ENCODE peak calls at places on chromosomes 11 and 22, in eight cellular contexts. G is prostate gland, R is right cardiac atrium, N is Caco-2, S is kidney, O is astrocyte of the spinal cord, P is spleen, D is GM12865. U is an unnamed sample.

GRCh38 chr22:27554841-27555456 is 246.6 kb downstream of the MN1 start:
- DNase-seq in G (no peak), R (no peak), N (no peak), S (no peak), O (no peak), P (no peak), D (no peak), U (peak)

GRCh38 chr11:122863704-122864326 is 18.7 kb upstream of the JHY start:
- DNase-seq in G (no peak), R (no peak), N (peak), S (no peak), O (peak), P (no peak), D (peak), U (peak)

GRCh38 chr22:26981520-26981919 is 324.1 kb downstream of the MIAT start:
- DNase-seq in G (no peak), R (no peak), N (no peak), S (no peak), O (no peak), P (no peak), D (no peak), U (no peak)

GRCh38 chr11:68041617-68042218 is 2.9 kb downstream of the TCIRG1 start:
- DNase-seq in G (no peak), R (no peak), N (no peak), S (no peak), O (no peak), P (no peak), D (no peak), U (no peak)

GRCh38 chr22:25757686-25758085 is 15.7 kb downstream of the MYO18B start:
- DNase-seq in G (no peak), R (no peak), N (no peak), S (no peak), O (no peak), P (no peak), D (no peak), U (peak)

GRCh38 chr11:76771446-76772099 is 11.6 kb upstream of the TSKU start:
- DNase-seq in G (no peak), R (no peak), N (no peak), S (no peak), O (no peak), P (peak), D (no peak), U (no peak)

GRCh38 chr22:40759294-40759840 is 59.8 kb downstream of the SLC25A17 start:
- DNase-seq in G (no peak), R (no peak), N (no peak), S (no peak), O (no peak), P (no peak), D (no peak), U (no peak)

GRCh38 chr22:36930041-36930935 is 16.9 kb downstream of the CSF2RB start:
- DNase-seq in G (no peak), R (no peak), N (no peak), S (peak), O (no peak), P (no peak), D (peak), U (no peak)

GRCh38 chr11:133945087-133945974 is 11.4 kb downstream of the IGSF9B start:
- DNase-seq in G (no peak), R (peak), N (no peak), S (peak), O (no peak), P (peak), D (no peak), U (peak)

GRCh38 chr11:6611092-6612007 is 666 bp downstream of the TAF10 start:
- DNase-seq in G (no peak), R (peak), N (no peak), S (peak), O (peak), P (peak), D (peak), U (no peak)

GRCh38 chr11:92424281-92424680 is 199.7 kb downstream of the FAT3 start:
- DNase-seq in G (no peak), R (no peak), N (no peak), S (no peak), O (peak), P (no peak), D (no peak), U (no peak)

GRCh38 chr22:31126869-31127175 is 4.1 kb downstream of the INPP5J start:
- DNase-seq in G (no peak), R (no peak), N (no peak), S (no peak), O (no peak), P (peak), D (no peak), U (no peak)
- H3K4me3 ChIP-seq in G (no peak), R (no peak), N (no peak), S (no peak), O (no peak), P (no peak), D (no peak), U (no peak)

GRCh38 chr22:46560696-46561295 is 23.4 kb upstream of the CELSR1 start:
- DNase-seq in G (no peak), R (peak), N (no peak), S (peak), O (no peak), P (peak), D (no peak), U (no peak)
- H3K4me3 ChIP-seq in G (no peak), R (no peak), N (no peak), S (no peak), O (no peak), P (no peak), D (no peak), U (no peak)

GRCh38 chr11:129215506-129216245 is 23.6 kb upstream of the ARHGAP32 start:
- DNase-seq in G (no peak), R (no peak), N (peak), S (no peak), O (no peak), P (no peak), D (no peak), U (peak)
- H3K4me3 ChIP-seq in G (no peak), R (no peak), N (no peak), S (no peak), O (no peak), P (no peak), D (no peak), U (no peak)

DNA sequence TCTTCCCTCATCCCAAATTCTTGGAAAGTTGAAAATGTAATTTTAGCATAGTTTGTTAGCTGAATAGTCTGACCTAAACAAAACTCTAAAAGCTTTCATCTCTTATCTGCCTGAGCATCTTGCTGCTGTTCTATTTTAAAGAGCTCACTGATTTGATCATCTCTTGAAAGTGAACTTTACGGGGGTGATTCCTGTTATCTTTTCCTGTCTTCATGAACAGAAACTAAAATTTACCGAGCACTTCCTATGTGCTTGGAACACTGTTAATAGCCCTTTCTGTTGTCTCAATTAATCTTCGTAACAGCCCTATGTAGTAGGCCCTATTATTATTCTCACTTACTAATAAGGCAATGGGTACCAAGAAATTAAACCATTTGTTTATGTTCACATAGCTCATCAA is 12.3 kb downstream of the AMOTL1 start:
- DNase-seq in G (no peak), R (no peak), N (no peak), S (no peak), O (no peak), P (no peak), D (no peak), U (no peak)
- H3K4me3 ChIP-seq in G (no peak), R (no peak), N (no peak), S (no peak), O (no peak), P (no peak), D (no peak), U (no peak)

U was measured in bronchial epithelial cell.